ENCODE peak calls at places on chromosome 11, in four cellular contexts. R is nephron progenitor cell, P is AG09309, I is heart left ventricle. O is an unnamed sample.
A peak's percentile ranks its signal among the peaks of the same experiment; 100 is the strongest.

GRCh38 chr11:101759771-101760450 is 154.9 kb upstream of the CEP126 start:
- DNase-seq in R (no peak), P (no peak), I (no peak), O (no peak)

GRCh38 chr11:47870404-47870803 is 22.3 kb upstream of the NUP160 start:
- DNase-seq in R (no peak), P (no peak), I (no peak), O (no peak)

GRCh38 chr11:113668255-113668654 is 37.9 kb downstream of the TMPRSS5 start:
- DNase-seq in R (no peak), P (no peak), I (no peak), O (no peak)

GRCh38 chr11:117819096-117820040 is 5.2 kb downstream of the FXYD2 start:
- DNase-seq in R (peak; percentile 78), P (no peak), I (peak; percentile 73), O (peak; percentile 21)

GRCh38 chr11:46006418-46007070 is 84.1 kb downstream of the LARGE2 start:
- DNase-seq in R (peak; percentile 15), P (peak; percentile 55), I (no peak), O (peak; percentile 66)

GRCh38 chr11:82818399-82819043 is 81.7 kb downstream of the PRCP start:
- DNase-seq in R (no peak), P (no peak), I (no peak), O (no peak)

GRCh38 chr11:100576044-100577021 is 110.8 kb upstream of the ARHGAP42 start:
- DNase-seq in R (peak; percentile 25), P (peak; percentile 34), I (no peak), O (no peak)

GRCh38 chr11:61999141-61999975 is 31.9 kb upstream of the FTH1 start:
- DNase-seq in R (no peak), P (no peak), I (no peak), O (no peak)

GRCh38 chr11:57585301-57585700 is 12.2 kb upstream of the SERPING1 start:
- DNase-seq in R (no peak), P (no peak), I (no peak), O (no peak)

GRCh38 chr11:30424851-30425250 is 101.9 kb downstream of the ARL14EP start:
- DNase-seq in R (no peak), P (no peak), I (no peak), O (no peak)

GRCh38 chr11:83249972-83250593 is 36.1 kb downstream of the CCDC90B start:
- DNase-seq in R (no peak), P (no peak), I (no peak), O (peak; percentile 29)

GRCh38 chr11:48124880-48125279 is 91.7 kb upstream of the OR4B1 start:
- DNase-seq in R (no peak), P (no peak), I (no peak), O (no peak)

GRCh38 chr11:84655729-84656128 is 971.4 kb downstream of the DLG2 start:
- DNase-seq in R (no peak), P (no peak), I (no peak), O (no peak)

GRCh38 chr11:35548925-35549561 is 23.6 kb upstream of the PAMR1 start:
- DNase-seq in R (no peak), P (no peak), I (no peak), O (no peak)

GRCh38 chr11:119590651-119591308 is 138.2 kb downstream of the NECTIN1 start:
- DNase-seq in R (no peak), P (no peak), I (no peak), O (no peak)

O was measured in AG04450.